ENCODE peak calls at places on chromosomes 13 and 19, in nine cellular contexts. Z is adrenal gland, W is neural progenitor cell, G is AG04450, B is cardiac fibroblast, C is IMR-90, N is body of pancreas, I is cardiac muscle cell, X is ovary. A is an unnamed sample.

GRCh38 chr19:38073806-38074685 is 150.0 kb downstream of the DPF1 start:
- DNase-seq in Z (no peak), W (peak), G (no peak), B (no peak), C (peak), N (no peak), I (peak), X (no peak), A (no peak)

GRCh38 chr13:108728370-108728769 is 99.0 kb downstream of the MYO16 start:
- DNase-seq in Z (no peak), W (peak), G (no peak), B (no peak), C (no peak), N (no peak), I (peak), X (no peak), A (no peak)

GRCh38 chr13:28451482-28452217 is 43.3 kb downstream of the FLT1 start:
- DNase-seq in Z (no peak), W (peak), G (no peak), B (peak), C (no peak), N (no peak), I (no peak), X (no peak), A (no peak)

GRCh38 chr19:3976495-3977241 is 5.8 kb upstream of the DAPK3 start:
- DNase-seq in Z (peak), W (no peak), G (no peak), B (peak), C (no peak), N (peak), I (no peak), X (peak), A (no peak)

GRCh38 chr13:113058988-113059850 is 46.4 kb upstream of the F7 start:
- DNase-seq in Z (no peak), W (no peak), G (no peak), B (no peak), C (no peak), N (no peak), I (no peak), X (no peak), A (no peak)

GRCh38 chr13:79485014-79485441 is 4.1 kb downstream of the NDFIP2 start:
- DNase-seq in Z (peak), W (no peak), G (peak), B (peak), C (peak), N (peak), I (no peak), X (no peak), A (peak)

GRCh38 chr13:114174529-114174941 is 4.5 kb upstream of the CFAP97D2 start:
- DNase-seq in Z (no peak), W (no peak), G (no peak), B (peak), C (peak), N (no peak), I (no peak), X (no peak), A (no peak)

GRCh38 chr13:20016649-20017364 is 58.3 kb downstream of the ZMYM2 start:
- DNase-seq in Z (no peak), W (no peak), G (no peak), B (no peak), C (no peak), N (no peak), I (no peak), X (no peak), A (no peak)

GRCh38 chr19:12112238-12112637 is 27.9 kb downstream of the ZNF20 start:
- DNase-seq in Z (no peak), W (no peak), G (no peak), B (no peak), C (no peak), N (no peak), I (no peak), X (no peak), A (no peak)

GRCh38 chr13:110680852-110681251 is 25.1 kb downstream of the CARS2 start:
- DNase-seq in Z (no peak), W (peak), G (no peak), B (peak), C (no peak), N (no peak), I (peak), X (no peak), A (no peak)

GRCh38 chr13:41848435-41849255 is 112.3 kb downstream of the VWA8 start:
- DNase-seq in Z (no peak), W (no peak), G (no peak), B (peak), C (peak), N (no peak), I (peak), X (no peak), A (no peak)

GRCh38 chr13:114145722-114146121 is 13.3 kb upstream of the RASA3 start:
- DNase-seq in Z (peak), W (peak), G (no peak), B (no peak), C (no peak), N (no peak), I (no peak), X (no peak), A (no peak)

GRCh38 chr19:11421607-11422098 is 2.5 kb upstream of the RGL3 start:
- DNase-seq in Z (peak), W (peak), G (no peak), B (peak), C (no peak), N (peak), I (peak), X (no peak), A (no peak)

GRCh38 chr19:3403489-3404323 is 37.3 kb downstream of the NFIC start:
- DNase-seq in Z (peak), W (no peak), G (peak), B (peak), C (peak), N (peak), I (peak), X (peak), A (no peak)

GRCh38 chr13:67967031-67967430 is 736.9 kb upstream of the PCDH9 start:
- DNase-seq in Z (no peak), W (no peak), G (no peak), B (no peak), C (no peak), N (no peak), I (no peak), X (no peak), A (no peak)

GRCh38 chr19:39927524-39928356 is 6.7 kb downstream of the FCGBP start:
- DNase-seq in Z (no peak), W (no peak), G (no peak), B (no peak), C (no peak), N (no peak), I (no peak), X (no peak), A (no peak)

GRCh38 chr19:752652-753517 is 2.0 kb downstream of the MISP start:
- DNase-seq in Z (peak), W (no peak), G (peak), B (peak), C (peak), N (no peak), I (no peak), X (peak), A (no peak)

GRCh38 chr13:110644892-110645521 is 29.7 kb downstream of the NAXD start:
- DNase-seq in Z (peak), W (peak), G (peak), B (peak), C (peak), N (peak), I (peak), X (no peak), A (no peak)

GRCh38 chr19:29665215-29665825 is at the start of gene PLEKHF1:
- DNase-seq in Z (peak), W (peak), G (no peak), B (peak), C (peak), N (peak), I (peak), X (peak), A (no peak)

GRCh38 chr13:23928985-23929384 is 31.7 kb upstream of the C1QTNF9B start:
- DNase-seq in Z (no peak), W (no peak), G (peak), B (peak), C (peak), N (no peak), I (no peak), X (no peak), A (no peak)

GRCh38 chr19:49570138-49570856 is 10.1 kb downstream of the NOSIP start:
- DNase-seq in Z (peak), W (peak), G (peak), B (peak), C (peak), N (peak), I (peak), X (peak), A (no peak)

GRCh38 chr19:20558011-20558410 is 7.6 kb downstream of the ZNF737 start:
- DNase-seq in Z (peak), W (no peak), G (no peak), B (no peak), C (no peak), N (peak), I (no peak), X (no peak), A (no peak)

GRCh38 chr13:114088863-114089262 is 43.6 kb downstream of the RASA3 start:
- DNase-seq in Z (no peak), W (no peak), G (no peak), B (no peak), C (no peak), N (peak), I (no peak), X (no peak), A (no peak)

GRCh38 chr13:65275838-65276630 is 1954.1 kb downstream of the PCDH9 start:
- DNase-seq in Z (no peak), W (no peak), G (no peak), B (no peak), C (no peak), N (no peak), I (no peak), X (no peak), A (no peak)

GRCh38 chr13:94550030-94550738 is 45.8 kb downstream of the TGDS start:
- DNase-seq in Z (peak), W (no peak), G (peak), B (peak), C (peak), N (no peak), I (no peak), X (no peak), A (peak)

GRCh38 chr13:78655007-78655406 is 3.9 kb downstream of the OBI1 start:
- DNase-seq in Z (no peak), W (no peak), G (no peak), B (no peak), C (no peak), N (no peak), I (no peak), X (no peak), A (no peak)

GRCh38 chr19:10593148-10593547 is 6.0 kb upstream of the AP1M2 start:
- DNase-seq in Z (no peak), W (no peak), G (no peak), B (no peak), C (no peak), N (no peak), I (no peak), X (no peak), A (no peak)

GRCh38 chr13:20902438-20903163 is at the start of gene XPO4:
- DNase-seq in Z (peak), W (peak), G (peak), B (peak), C (peak), N (peak), I (peak), X (peak), A (no peak)

GRCh38 chr19:16076958-16077611 is 790 bp downstream of the TPM4 start:
- DNase-seq in Z (no peak), W (peak), G (no peak), B (peak), C (no peak), N (peak), I (peak), X (peak), A (no peak)

GRCh38 chr13:83618966-83619365 is 263.3 kb downstream of the SLITRK1 start:
- DNase-seq in Z (no peak), W (no peak), G (no peak), B (peak), C (no peak), N (no peak), I (no peak), X (no peak), A (no peak)

GRCh38 chr13:50222569-50223332 is 207.5 kb downstream of the KCNRG start:
- DNase-seq in Z (peak), W (no peak), G (no peak), B (peak), C (peak), N (peak), I (no peak), X (peak), A (no peak)

GRCh38 chr19:16268676-16269319 is 55.8 kb upstream of the KLF2 start:
- DNase-seq in Z (no peak), W (no peak), G (no peak), B (no peak), C (no peak), N (no peak), I (no peak), X (no peak), A (no peak)

GRCh38 chr13:97749174-97749573 is 204.3 kb upstream of the IPO5 start:
- DNase-seq in Z (no peak), W (no peak), G (no peak), B (no peak), C (peak), N (no peak), I (no peak), X (no peak), A (no peak)

GRCh38 chr13:112907286-112907685 is 61.7 kb upstream of the MCF2L start:
- DNase-seq in Z (no peak), W (no peak), G (no peak), B (no peak), C (no peak), N (no peak), I (no peak), X (no peak), A (no peak)

GRCh38 chr19:6126335-6126974 is 9.0 kb upstream of the ACSBG2 start:
- DNase-seq in Z (no peak), W (peak), G (peak), B (peak), C (peak), N (no peak), I (peak), X (no peak), A (no peak)

GRCh38 chr13:69565334-69565733 is 542.3 kb upstream of the ATXN8OS start:
- DNase-seq in Z (no peak), W (peak), G (no peak), B (no peak), C (no peak), N (no peak), I (no peak), X (no peak), A (peak)

GRCh38 chr13:109738298-109738746 is 48.1 kb downstream of the IRS2 start:
- DNase-seq in Z (no peak), W (no peak), G (no peak), B (no peak), C (no peak), N (no peak), I (no peak), X (no peak), A (no peak)

GRCh38 chr13:42985312-42986175 is 6.5 kb downstream of the EPSTI1 start:
- DNase-seq in Z (peak), W (no peak), G (no peak), B (peak), C (no peak), N (no peak), I (no peak), X (peak), A (peak)

DNA sequence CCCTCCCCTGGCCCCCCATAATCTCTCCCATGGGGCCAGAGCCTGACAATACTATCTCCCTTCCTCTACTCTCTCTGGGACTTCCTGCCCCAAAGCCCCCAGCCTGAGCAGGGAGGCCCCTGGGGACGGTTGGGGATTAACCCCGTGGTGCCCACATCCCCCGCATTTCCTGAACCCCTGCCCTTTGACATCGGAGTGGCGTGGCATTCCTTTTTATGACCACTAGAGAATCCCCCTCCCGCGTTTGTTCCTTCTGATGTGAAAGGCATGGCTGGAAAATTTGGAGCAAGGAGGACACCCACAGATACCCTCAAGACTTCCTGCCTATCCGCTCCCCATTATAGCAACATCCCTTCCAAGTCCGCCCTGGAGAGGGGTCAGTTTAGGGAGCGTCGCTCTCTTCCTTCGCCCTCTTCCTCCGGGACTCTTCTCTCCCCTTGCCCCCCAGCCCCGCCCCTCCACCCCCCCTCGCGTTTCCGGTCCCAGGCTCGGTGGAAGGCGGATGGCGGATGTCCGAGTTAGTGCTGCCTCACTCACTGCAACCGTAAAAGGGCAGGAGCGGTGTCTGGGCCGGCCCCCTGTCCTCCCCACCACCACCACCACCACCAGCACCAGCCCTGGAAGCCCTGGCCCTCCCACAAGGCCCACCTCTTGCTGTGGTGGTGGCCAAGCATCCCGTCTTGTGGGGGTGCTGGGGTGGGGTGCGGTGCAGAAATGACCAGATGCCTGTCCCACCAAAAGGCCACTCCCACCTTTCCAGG is 1.8 kb downstream of the VASP start:
- DNase-seq in Z (peak), W (peak), G (no peak), B (peak), C (peak), N (peak), I (peak), X (peak), A (no peak)
- TF ChIP-seq CTCF in Z (no peak), W (no peak), G (no peak), B (no peak), C (no peak), N (no peak), I (no peak), X (no peak), A (no peak)

GRCh38 chr19:35013047-35013819 is 13.1 kb downstream of the GRAMD1A start:
- DNase-seq in Z (peak), W (peak), G (no peak), B (peak), C (peak), N (peak), I (peak), X (peak), A (no peak)
- H3K4me3 ChIP-seq in Z (no peak), W (no peak), G (no peak), B (no peak), C (no peak), N (no peak), I (no peak), X (no peak), A (no peak)

DNA sequence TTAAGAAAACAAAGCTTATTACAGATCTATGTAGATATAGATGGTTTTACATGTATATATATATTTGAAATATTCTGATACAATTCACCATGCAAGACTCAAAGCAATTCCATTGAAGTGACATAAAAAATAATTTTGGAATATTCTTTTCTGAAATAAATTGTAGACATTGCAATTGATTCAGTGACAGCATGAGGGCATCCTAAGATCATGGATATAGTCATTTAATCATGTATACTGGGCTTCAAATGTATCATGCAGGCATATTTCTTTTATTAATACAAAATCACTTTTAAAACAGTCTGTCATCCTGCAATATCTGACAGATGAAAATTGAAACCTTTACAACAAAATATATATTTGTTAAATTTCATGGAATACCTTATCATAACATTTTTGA is 286.7 kb upstream of the SLITRK6 start:
- DNase-seq in Z (no peak), W (no peak), G (no peak), B (no peak), C (no peak), N (no peak), I (no peak), X (no peak), A (no peak)
- TF ChIP-seq CTCF in Z (no peak), W (peak), G (no peak), B (no peak), C (no peak), N (no peak), I (no peak), X (no peak), A (no peak)

GRCh38 chr13:99805361-99805760 is 166.2 kb downstream of the ZIC5 start:
- DNase-seq in Z (no peak), W (peak), G (no peak), B (no peak), C (no peak), N (no peak), I (no peak), X (no peak), A (no peak)
- H3K4me3 ChIP-seq in Z (no peak), W (no peak), G (no peak), B (no peak), C (no peak), N (no peak), I (no peak), X (no peak), A (no peak)

GRCh38 chr13:46210362-46211083 is 1.2 kb upstream of the LRRC63 start:
- DNase-seq in Z (no peak), W (no peak), G (no peak), B (no peak), C (no peak), N (no peak), I (no peak), X (no peak), A (no peak)

GRCh38 chr13:46211116-46211515 is 612 bp upstream of the LRRC63 start:
- DNase-seq in Z (peak), W (no peak), G (no peak), B (no peak), C (no peak), N (no peak), I (no peak), X (no peak), A (no peak)

GRCh38 chr13:46211521-46212351 is at the start of gene LRRC63:
- DNase-seq in Z (peak), W (peak), G (no peak), B (peak), C (no peak), N (peak), I (peak), X (peak), A (no peak)

GRCh38 chr13:46206138-46206537 is 5.6 kb upstream of the LRRC63 start:
- DNase-seq in Z (no peak), W (no peak), G (no peak), B (no peak), C (no peak), N (no peak), I (no peak), X (no peak), A (no peak)

GRCh38 chr13:46207828-46208227 is 3.9 kb upstream of the LRRC63 start:
- DNase-seq in Z (no peak), W (peak), G (no peak), B (no peak), C (no peak), N (no peak), I (no peak), X (no peak), A (no peak)
- TF ChIP-seq CTCF in Z (no peak), W (no peak), G (no peak), B (no peak), C (no peak), N (no peak), I (no peak), X (no peak), A (no peak)

GRCh38 chr13:40442191-40442590 is 224.2 kb downstream of the FOXO1 start:
- DNase-seq in Z (no peak), W (no peak), G (no peak), B (peak), C (no peak), N (no peak), I (peak), X (no peak), A (no peak)

GRCh38 chr13:40438999-40439797 is 227.2 kb downstream of the FOXO1 start:
- DNase-seq in Z (no peak), W (no peak), G (no peak), B (peak), C (no peak), N (peak), I (no peak), X (peak), A (no peak)

GRCh38 chr13:40438022-40438692 is 228.3 kb downstream of the FOXO1 start:
- DNase-seq in Z (peak), W (no peak), G (no peak), B (no peak), C (no peak), N (no peak), I (no peak), X (no peak), A (no peak)

GRCh38 chr13:40440990-40441820 is 225.2 kb downstream of the FOXO1 start:
- DNase-seq in Z (peak), W (no peak), G (no peak), B (peak), C (no peak), N (peak), I (peak), X (peak), A (peak)

DNA sequence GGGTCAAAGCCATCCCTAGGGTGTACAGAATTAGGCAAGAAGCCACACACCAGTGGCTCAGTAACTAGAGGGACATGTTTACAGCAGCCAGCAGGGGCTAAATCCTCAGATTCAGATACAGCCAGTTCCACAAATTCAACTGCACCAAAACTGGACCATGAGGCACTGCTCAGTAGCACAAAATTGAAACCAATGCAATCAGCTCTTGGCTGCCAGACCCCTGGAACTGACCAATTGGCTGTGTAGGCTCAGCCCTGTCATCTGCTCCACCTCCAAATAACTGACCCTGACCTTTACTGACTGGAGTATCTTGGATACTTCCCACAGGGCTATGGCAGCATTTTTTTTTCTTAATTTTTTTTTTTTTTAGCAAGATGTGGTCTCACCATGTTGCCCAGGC is 226.5 kb downstream of the FOXO1 start:
- DNase-seq in Z (peak), W (no peak), G (no peak), B (peak), C (no peak), N (peak), I (no peak), X (peak), A (no peak)
- H3K4me3 ChIP-seq in Z (no peak), W (no peak), G (no peak), B (no peak), C (no peak), N (no peak), I (no peak), X (no peak), A (no peak)